ENCODE peak calls at places on chromosomes 6 and 20, in four cellular contexts. G, E, H and T are unnamed samples.

GRCh38 chr6:89297695-89298351 is 17.3 kb downstream of the GABRR2 start:
- DNase-seq in G (peak; percentile 47), E (peak; percentile 80), H (peak; percentile 57), T (no peak)

GRCh38 chr20:48298851-48299484 is 513.7 kb upstream of the SULF2 start:
- DNase-seq in G (peak; percentile 73), E (no peak), H (no peak), T (no peak)

GRCh38 chr6:100745419-100746041 is 135.6 kb downstream of the ASCC3 start:
- DNase-seq in G (no peak), E (no peak), H (no peak), T (no peak)

GRCh38 chr6:155378284-155378683 is 64.0 kb upstream of the TFB1M start:
- DNase-seq in G (no peak), E (no peak), H (no peak), T (no peak)

GRCh38 chr6:45896783-45897441 is 118.7 kb downstream of the CLIC5 start:
- DNase-seq in G (no peak), E (no peak), H (no peak), T (no peak)

GRCh38 chr6:31202259-31203166 is 32.0 kb upstream of the POU5F1 start:
- DNase-seq in G (no peak), E (no peak), H (no peak), T (no peak)

GRCh38 chr6:67411036-67411435 is 1224.0 kb upstream of the ADGRB3 start:
- DNase-seq in G (no peak), E (no peak), H (no peak), T (no peak)

GRCh38 chr20:34220581-34220980 is 20.6 kb upstream of the ASIP start:
- DNase-seq in G (no peak), E (no peak), H (no peak), T (no peak)

GRCh38 chr6:70849348-70850069 is 107.4 kb downstream of the B3GAT2 start:
- DNase-seq in G (peak; percentile 79), E (no peak), H (no peak), T (no peak)

GRCh38 chr6:36599791-36600209 is 5.6 kb downstream of the SRSF3 start:
- DNase-seq in G (no peak), E (no peak), H (peak; percentile 67), T (no peak)

GRCh38 chr20:54013397-54013941 is 56.9 kb downstream of the BCAS1 start:
- DNase-seq in G (no peak), E (no peak), H (no peak), T (no peak)

GRCh38 chr20:48621256-48622078 is 206.3 kb downstream of the PREX1 start:
- DNase-seq in G (no peak), E (no peak), H (peak; percentile 36), T (no peak)

GRCh38 chr6:38144365-38144764 is 324.8 kb downstream of the ZFAND3 start:
- DNase-seq in G (no peak), E (no peak), H (no peak), T (no peak)

GRCh38 chr20:48626226-48626937 is 201.4 kb downstream of the PREX1 start:
- DNase-seq in G (no peak), E (no peak), H (no peak), T (no peak)

GRCh38 chr20:56630506-56631317 is 1.6 kb downstream of the TFAP2C start:
- DNase-seq in G (no peak), E (no peak), H (no peak), T (no peak)

GRCh38 chr6:44665143-44665542 is 277.6 kb downstream of the CDC5L start:
- DNase-seq in G (no peak), E (no peak), H (no peak), T (no peak)

GRCh38 chr6:169723991-169724553 is at the start of gene PHF10:
- DNase-seq in G (no peak), E (no peak), H (peak; percentile 88), T (peak; percentile 67)

GRCh38 chr6:169724554-169725269 is 412 bp upstream of the PHF10 start:
- DNase-seq in G (peak; percentile 61), E (no peak), H (peak; percentile 92), T (peak; percentile 75)

GRCh38 chr6:169722362-169723199 is 1.7 kb downstream of the PHF10 start:
- DNase-seq in G (peak; percentile 81), E (no peak), H (no peak), T (peak; percentile 39)

GRCh38 chr6:169725270-169726048 is 1.2 kb upstream of the PHF10 start:
- DNase-seq in G (peak; percentile 97), E (no peak), H (peak; percentile 75), T (peak; percentile 40)

GRCh38 chr6:169723200-169723909 is 945 bp downstream of the PHF10 start:
- DNase-seq in G (peak; percentile 39), E (no peak), H (peak; percentile 84), T (peak; percentile 66)
- TF ChIP-seq BHLHE40 in G (no peak), E (peak; percentile 33), H (no peak), T (no peak)

GRCh38 chr6:15065603-15066002 is 180.3 kb upstream of the JARID2 start:
- DNase-seq in G (no peak), E (no peak), H (no peak), T (no peak)

GRCh38 chr6:15061908-15062307 is 184.0 kb upstream of the JARID2 start:
- DNase-seq in G (no peak), E (no peak), H (no peak), T (no peak)

GRCh38 chr6:15063253-15063853 is 182.5 kb upstream of the JARID2 start:
- DNase-seq in G (peak; percentile 31), E (no peak), H (no peak), T (no peak)

GRCh38 chr6:15061176-15061575 is 184.7 kb upstream of the JARID2 start:
- DNase-seq in G (no peak), E (no peak), H (no peak), T (no peak)

DNA sequence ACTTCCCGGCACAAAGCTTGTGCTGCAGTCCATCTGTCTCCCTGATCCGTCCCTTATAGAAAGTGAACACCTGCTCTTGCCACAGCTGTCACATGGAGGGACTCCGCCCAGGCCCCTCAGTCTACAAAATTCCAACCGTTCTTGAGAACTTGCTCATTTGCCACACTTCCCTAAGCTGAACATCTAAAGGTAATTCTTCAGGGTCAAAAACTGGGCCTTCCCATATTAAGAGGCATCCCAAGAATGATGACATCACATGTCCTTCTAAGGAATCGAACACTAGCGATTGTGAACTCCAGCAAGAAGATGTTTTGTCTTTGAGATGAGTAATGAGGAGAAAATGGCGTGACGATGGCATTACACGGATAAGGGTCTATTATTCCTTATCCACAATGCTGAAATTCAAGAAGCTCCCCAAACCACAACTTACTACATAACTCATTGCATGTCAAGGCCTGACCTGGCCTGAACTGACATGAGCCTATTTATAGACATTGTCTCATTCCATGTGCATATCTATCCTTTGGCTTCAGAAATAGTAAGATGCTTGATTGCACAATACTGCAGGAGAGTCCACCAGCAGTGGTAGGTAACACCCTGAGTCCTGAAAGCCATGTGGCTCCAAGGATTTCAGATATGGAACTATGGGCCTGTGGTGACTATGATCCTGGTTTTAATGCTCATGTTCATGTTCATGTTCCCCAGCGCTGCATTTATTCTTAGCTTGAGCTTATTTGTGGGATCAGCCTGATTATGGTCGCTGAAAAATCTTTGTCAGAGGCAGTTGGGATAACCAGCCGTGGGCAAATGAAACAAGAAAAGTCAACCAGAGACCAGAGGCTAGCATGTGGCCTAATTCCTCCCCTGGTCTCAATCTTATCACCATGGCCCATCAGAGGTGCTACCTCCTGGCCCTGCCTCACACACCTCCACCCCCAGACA is 183.3 kb upstream of the JARID2 start:
- DNase-seq in G (no peak), E (no peak), H (peak; percentile 48), T (no peak)
- TF ChIP-seq FOXM1 in G (no peak), E (no peak), H (no peak), T (no peak)

DNA sequence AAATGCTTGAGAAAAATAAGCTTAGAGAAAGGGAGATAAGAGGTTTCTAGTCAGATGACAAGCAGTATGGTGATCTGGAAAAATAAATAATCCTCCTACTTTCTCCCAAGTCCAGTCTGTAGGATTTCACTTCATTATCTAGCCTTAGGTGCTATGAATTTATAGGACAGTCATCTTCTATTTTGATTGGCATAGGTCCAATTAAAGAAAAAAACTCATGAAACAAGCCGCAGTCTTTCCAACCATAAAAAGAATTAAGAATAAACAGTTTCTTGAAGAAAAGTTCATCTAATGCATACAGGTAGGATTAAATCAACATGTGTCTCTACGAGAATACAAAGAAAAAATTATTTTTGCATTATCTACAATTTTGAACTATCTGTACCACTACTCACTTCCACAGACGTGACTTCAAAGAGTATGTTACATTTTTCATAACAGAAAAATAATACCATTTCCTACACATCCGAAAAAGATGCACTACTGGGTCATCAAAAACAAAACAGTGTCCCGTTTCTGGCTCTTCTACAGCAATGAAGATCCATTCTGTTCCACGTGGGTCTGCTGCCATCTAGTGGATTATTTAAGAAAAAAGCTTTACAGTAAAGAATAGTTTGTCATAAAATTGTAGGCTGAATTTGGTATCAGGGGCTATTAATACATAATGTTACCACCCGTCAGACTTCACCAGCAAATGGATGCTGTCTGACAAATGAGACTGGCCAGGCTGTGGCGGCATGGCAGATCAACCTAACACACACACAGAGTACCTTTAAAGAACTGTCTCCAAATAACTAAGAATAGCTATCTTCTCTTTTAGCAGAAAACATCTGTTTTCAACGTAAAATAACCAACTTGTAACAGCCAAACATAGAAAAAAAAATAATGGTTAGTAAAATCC is 28.9 kb downstream of the STX7 start:
- DNase-seq in G (peak; percentile 75), E (peak; percentile 37), H (peak; percentile 61), T (peak; percentile 70)
- TF ChIP-seq BHLHE40 in G (no peak), E (no peak), H (no peak), T (no peak)

DNA sequence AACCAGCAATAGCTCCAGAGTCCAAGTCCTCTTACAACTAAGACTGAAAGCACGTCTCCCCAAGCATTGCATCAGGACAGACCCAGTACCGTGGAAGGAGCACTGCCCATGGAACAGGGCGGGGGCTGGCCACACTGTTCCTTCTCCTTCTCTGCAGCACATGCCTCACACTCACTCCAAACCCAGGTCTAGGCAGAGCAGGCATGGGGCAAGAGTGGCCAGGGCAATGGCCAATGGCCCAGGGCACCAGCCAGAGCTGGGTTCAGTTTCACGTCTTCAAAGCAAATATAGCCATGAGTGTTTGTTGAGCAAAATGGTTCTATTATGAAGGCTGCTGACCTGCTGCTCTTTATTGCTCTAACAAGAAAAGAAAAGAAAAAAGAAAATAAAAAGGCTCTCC is 72.3 kb upstream of the PBOV1 start:
- DNase-seq in G (no peak), E (no peak), H (no peak), T (no peak)
- TF ChIP-seq FOXM1 in G (no peak), E (no peak), H (no peak), T (no peak)

GRCh38 chr20:25277941-25278521 is 30.1 kb downstream of the PYGB start:
- DNase-seq in G (no peak), E (no peak), H (no peak), T (no peak)
- TF ChIP-seq BHLHE40 in G (no peak), E (no peak), H (no peak), T (no peak)

DNA sequence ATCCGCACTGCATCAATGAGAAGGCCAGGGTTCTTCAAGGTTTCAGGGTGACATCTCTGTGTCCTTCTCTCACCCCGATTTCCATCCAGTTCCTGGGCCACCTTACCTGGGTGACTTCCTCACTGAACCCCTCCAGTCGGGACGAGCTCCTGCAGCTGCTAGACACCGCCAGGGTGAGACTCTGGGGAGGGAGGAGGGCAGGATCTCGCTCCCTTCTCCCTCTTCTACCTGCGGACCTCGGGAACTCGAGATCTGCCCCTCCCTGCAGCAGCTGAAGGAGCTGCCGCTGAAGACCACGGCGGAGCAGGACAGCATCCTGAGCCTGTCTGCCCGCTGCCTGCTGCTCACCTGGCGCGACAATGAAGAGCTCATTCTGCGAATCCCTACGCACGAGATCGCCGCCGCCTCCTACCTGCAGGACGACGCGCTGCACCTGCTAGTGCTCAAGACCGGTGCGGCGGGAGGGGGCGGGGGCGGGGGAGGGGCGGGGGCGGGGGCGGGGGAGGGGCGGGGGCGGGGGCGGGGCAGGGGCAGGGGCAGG is 7.5 kb downstream of the CCM2L start:
- DNase-seq in G (peak; percentile 69), E (no peak), H (peak; percentile 76), T (peak; percentile 56)
- TF ChIP-seq FOXM1 in G (no peak), E (no peak), H (no peak), T (no peak)